ENCODE peak calls at places on chromosomes 4 and X, in seven cellular contexts. J is amniotic stem cell, F is Ammon's horn, H is D341Med, Y is mammary epithelial cell, N is bronchial epithelial cell, X is aorta. O is an unnamed sample.

GRCh38 chrX:51614353-51614752 is 4.4 kb downstream of the CENPVL3 start:
- DNase-seq in J (peak), H (peak), Y (peak), X (no peak), F (peak), N (peak), O (no peak)

GRCh38 chr4:96913437-96914075 is 1073.7 kb downstream of the PDHA2 start:
- DNase-seq in H (peak), Y (no peak), F (peak), N (no peak), X (no peak), J (no peak), O (no peak)

GRCh38 chr4:145341381-145341780 is 140.3 kb upstream of the SMAD1 start:
- DNase-seq in N (no peak), J (no peak), Y (no peak), H (no peak), F (no peak), X (no peak), O (no peak)

GRCh38 chrX:24347871-24348270 is 12.6 kb upstream of the SUPT20HL1 start:
- DNase-seq in X (no peak), Y (no peak), H (peak), N (no peak), F (no peak), J (no peak), O (no peak)

GRCh38 chrX:3129256-3129655 is 88.0 kb downstream of the ARSF start:
- DNase-seq in N (peak), H (no peak), J (no peak), Y (peak), X (no peak), F (no peak), O (no peak)

GRCh38 chr4:87806520-87806919 is 7.2 kb downstream of the IBSP start:
- DNase-seq in F (no peak), Y (peak), N (peak), J (no peak), H (no peak), X (no peak), O (no peak)

GRCh38 chr4:82423245-82424054 is 6.8 kb downstream of the HNRNPDL start:
- DNase-seq in Y (peak), N (peak), J (no peak), H (no peak), X (no peak), F (no peak), O (no peak)

GRCh38 chr4:109206610-109207009 is 95.8 kb downstream of the COL25A1 start:
- DNase-seq in Y (no peak), F (no peak), H (no peak), X (no peak), J (no peak), N (no peak), O (no peak)

GRCh38 chrX:72001471-72001870 is 90.8 kb downstream of the NHSL2 start:
- DNase-seq in X (no peak), N (no peak), F (no peak), H (no peak), Y (no peak), J (no peak), O (no peak)

GRCh38 chrX:131747173-131747572 is 203.3 kb downstream of the OR13H1 start:
- DNase-seq in Y (peak), H (no peak), N (no peak), J (peak), F (no peak), X (peak), O (no peak)

GRCh38 chrX:13721819-13722527 is 12.4 kb downstream of the TRAPPC2 start:
- DNase-seq in F (peak), J (no peak), N (peak), H (no peak), X (no peak), Y (no peak), O (no peak)

GRCh38 chr4:55121246-55121645 is 4.1 kb downstream of the KDR start:
- DNase-seq in X (no peak), N (no peak), Y (no peak), F (no peak), J (no peak), H (no peak), O (no peak)

GRCh38 chr4:141023051-141023450 is 110.2 kb downstream of the RNF150 start:
- DNase-seq in Y (no peak), X (no peak), J (no peak), F (no peak), H (no peak), N (no peak), O (no peak)

GRCh38 chr4:102620697-102621497 is 119.7 kb downstream of the NFKB1 start:
- DNase-seq in J (peak), Y (peak), H (peak), N (peak), F (peak), X (no peak), O (no peak)

GRCh38 chr4:173509031-173510001 is 20.7 kb downstream of the HAND2 start:
- DNase-seq in J (no peak), X (peak), F (no peak), H (no peak), N (no peak), Y (no peak), O (no peak)

GRCh38 chr4:134202557-134202956 is 968 bp upstream of the PABPC4L start:
- DNase-seq in N (peak), Y (no peak), J (no peak), F (no peak), H (no peak), X (no peak), O (no peak)

GRCh38 chr4:38488891-38489861 is 174.8 kb upstream of the KLF3 start:
- DNase-seq in F (peak), X (no peak), J (no peak), Y (no peak), H (no peak), N (no peak), O (no peak)

GRCh38 chr4:38082424-38083374 is 122.5 kb downstream of the PTTG2 start:
- DNase-seq in H (no peak), Y (no peak), X (no peak), F (peak), N (no peak), J (peak), O (no peak)

GRCh38 chrX:64642482-64642881 is 247.2 kb upstream of the MTMR8 start:
- DNase-seq in X (no peak), N (no peak), H (no peak), F (no peak), Y (no peak), J (no peak), O (no peak)

GRCh38 chr4:93749351-93749761 is 79.2 kb upstream of the ATOH1 start:
- DNase-seq in H (no peak), N (no peak), J (no peak), Y (no peak), X (no peak), F (no peak), O (no peak)

GRCh38 chr4:140856692-140857091 is 100.5 kb upstream of the TBC1D9 start:
- DNase-seq in X (no peak), H (no peak), N (peak), Y (peak), F (no peak), J (no peak), O (no peak)

GRCh38 chrX:150362599-150363481 is at the start of gene MAMLD1:
- DNase-seq in F (peak), H (peak), X (peak), N (peak), Y (peak), J (peak), O (peak)

O was measured in chondrocyte.